ENCODE peak calls at places on chromosomes 1 and 21, in five cellular contexts. R, N, J, G and V are unnamed samples.

GRCh38 chr1:113976609-113977278 is 2.5 kb upstream of the OLFML3 start:
- DNase-seq in J (no peak), R (no peak), N (no peak), G (no peak), V (no peak)

GRCh38 chr1:85330711-85331290 is 54.4 kb upstream of the BCL10 start:
- DNase-seq in G (no peak), J (peak; percentile 22), R (no peak), N (no peak), V (no peak)

GRCh38 chr1:156910309-156910782 is 10.1 kb upstream of the LRRC71 start:
- DNase-seq in N (no peak), G (peak; percentile 47), J (peak; percentile 66), R (no peak), V (peak; percentile 69)

GRCh38 chr1:112267929-112268328 is 128.1 kb upstream of the CTTNBP2NL start:
- DNase-seq in G (peak; percentile 27), R (no peak), N (peak; percentile 61), J (no peak), V (no peak)

GRCh38 chr1:10710489-10710888 is 86.0 kb downstream of the CASZ1 start:
- DNase-seq in N (no peak), G (no peak), J (no peak), R (no peak), V (no peak)

GRCh38 chr21:44423312-44423821 is 31.9 kb upstream of the LRRC3 start:
- DNase-seq in N (no peak), J (no peak), R (peak; percentile 71), G (no peak), V (no peak)

GRCh38 chr1:117342397-117342796 is 24.9 kb upstream of the MAN1A2 start:
- DNase-seq in J (no peak), G (no peak), N (no peak), R (no peak), V (no peak)

GRCh38 chr1:39692152-39693064 is 1.2 kb upstream of the HPCAL4 start:
- DNase-seq in R (no peak), J (no peak), N (no peak), G (no peak), V (no peak)

GRCh38 chr1:215539803-215540575 is 27.1 kb upstream of the KCTD3 start:
- DNase-seq in J (no peak), N (no peak), R (no peak), G (no peak), V (peak; percentile 42)

GRCh38 chr21:39385299-39386145 is 36.6 kb upstream of the HMGN1 start:
- DNase-seq in J (no peak), R (peak; percentile 94), N (peak; percentile 79), G (peak; percentile 90), V (peak; percentile 90)

GRCh38 chr1:110728388-110728787 is 53.6 kb upstream of the KCNA3 start:
- DNase-seq in G (no peak), R (no peak), N (no peak), J (no peak), V (no peak)

GRCh38 chr1:150409504-150410362 is 45.8 kb downstream of the RPRD2 start:
- DNase-seq in R (no peak), G (no peak), J (no peak), N (no peak), V (no peak)

GRCh38 chr1:230682274-230682673 is 31.6 kb downstream of the AGT start:
- DNase-seq in J (no peak), N (no peak), R (no peak), G (no peak), V (no peak)

GRCh38 chr21:46110499-46111192 is 12.7 kb downstream of the COL6A2 start:
- DNase-seq in N (peak; percentile 44), R (no peak), J (no peak), G (peak; percentile 15), V (peak; percentile 12)

GRCh38 chr1:174913225-174913903 is 86.4 kb upstream of the CACYBP start:
- DNase-seq in G (no peak), R (no peak), N (no peak), J (no peak), V (no peak)

GRCh38 chr21:33370292-33370691 is 32.9 kb upstream of the IFNGR2 start:
- DNase-seq in N (no peak), R (no peak), G (no peak), J (no peak), V (no peak)
- H3K9me3 ChIP-seq in N (no peaks in the 10 kb centered on the region), R (peaks cover 33% of the 10 kb centered on the region), G (no peaks in the 10 kb centered on the region), J (peaks cover 26% of the 10 kb centered on the region), V (peaks cover 3% of the 10 kb centered on the region)

GRCh38 chr1:55823521-55824296 is 608.5 kb upstream of the USP24 start:
- DNase-seq in R (no peak), J (no peak), N (no peak), G (no peak), V (no peak)

GRCh38 chr1:55825486-55825885 is 610.3 kb upstream of the USP24 start:
- DNase-seq in G (no peak), N (no peak), J (no peak), R (no peak), V (no peak)

GRCh38 chr1:55827350-55827749 is 612.2 kb upstream of the USP24 start:
- DNase-seq in R (no peak), N (peak; percentile 52), G (peak; percentile 26), J (no peak), V (no peak)

GRCh38 chr1:55828031-55828430 is 612.9 kb upstream of the USP24 start:
- DNase-seq in N (no peak), G (no peak), R (no peak), J (no peak), V (no peak)

DNA sequence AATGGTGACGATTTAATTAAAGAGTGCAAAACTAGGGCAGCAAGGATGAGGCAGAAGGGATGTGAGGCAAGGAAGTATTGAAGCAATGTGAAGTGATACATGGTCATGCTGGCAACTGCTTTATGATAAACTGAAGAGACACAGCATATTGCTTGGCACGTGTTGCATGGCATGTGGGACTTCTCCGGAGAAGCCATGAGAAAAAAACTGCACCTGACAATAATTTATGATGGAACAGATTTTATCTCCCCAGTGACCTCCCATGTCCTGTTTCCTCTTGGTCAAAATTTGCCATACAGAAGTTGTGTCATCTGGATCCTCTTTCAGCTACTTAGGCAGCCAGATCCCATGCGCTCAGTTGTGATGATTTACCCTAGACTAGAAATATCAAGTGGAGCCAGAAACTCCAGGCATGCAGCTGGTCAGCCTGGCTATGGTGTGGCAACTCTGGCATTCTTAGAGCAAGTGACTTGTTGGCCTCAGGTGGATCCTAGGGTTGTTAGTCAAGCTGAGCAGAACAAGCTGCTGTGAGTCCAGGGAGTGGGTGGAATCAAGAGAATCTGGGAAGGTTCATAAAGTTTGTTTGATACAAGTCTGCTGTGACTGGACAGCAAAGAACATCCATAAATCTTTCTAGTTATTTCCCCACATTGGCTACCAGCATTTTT is 611.4 kb upstream of the USP24 start:
- DNase-seq in G (no peak), N (no peak), R (no peak), J (no peak), V (no peak)
- H3K4me3 ChIP-seq in G (no peak overlapping the region), N (no peak overlapping the region), R (no peak overlapping the region), J (no peak overlapping the region), V (no peak overlapping the region)

GRCh38 chr1:223840254-223840653 is 5.5 kb downstream of the TP53BP2 start:
- DNase-seq in R (no peak), G (no peak), J (no peak), N (no peak), V (no peak)

GRCh38 chr1:223843934-223844333 is 1.8 kb downstream of the TP53BP2 start:
- DNase-seq in R (no peak), G (no peak), J (no peak), N (no peak), V (no peak)

GRCh38 chr1:223844521-223844961 is 1.2 kb downstream of the TP53BP2 start:
- DNase-seq in R (no peak), J (peak; percentile 55), N (no peak), G (no peak), V (no peak)

GRCh38 chr1:223844962-223845809 is 561 bp downstream of the TP53BP2 start:
- DNase-seq in N (peak; percentile 66), G (peak; percentile 57), J (peak; percentile 65), R (peak; percentile 80), V (peak; percentile 60)

GRCh38 chr1:223842784-223843183 is 3.0 kb downstream of the TP53BP2 start:
- DNase-seq in G (no peak), R (no peak), J (no peak), N (no peak), V (no peak)
- TF ChIP-seq CTCF in G (no peak), R (no peak), J (no peak), N (no peak), V (no peak)

DNA sequence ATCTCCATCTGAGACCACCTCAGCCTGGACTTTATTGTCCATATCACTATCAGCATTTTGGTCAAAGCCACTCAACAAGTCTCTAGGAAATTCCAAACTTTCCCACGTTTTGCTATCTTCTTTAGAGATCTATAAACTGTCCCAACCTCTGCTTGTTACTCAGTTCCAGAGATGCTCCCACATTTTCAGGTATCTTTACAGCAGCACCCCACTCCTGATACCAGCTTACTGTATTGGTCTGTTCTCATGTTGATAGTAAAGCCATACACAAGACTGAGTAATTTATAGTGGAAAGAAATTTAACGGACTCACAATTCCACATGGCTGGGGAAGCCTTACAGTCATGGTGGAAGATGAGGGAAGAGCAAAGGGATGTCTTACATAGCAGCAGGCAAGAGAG is 465.4 kb upstream of the PBX1 start:
- DNase-seq in G (no peak), R (no peak), N (no peak), J (no peak), V (no peak)
- H3K9me3 ChIP-seq in G (no peaks in the 10 kb centered on the region), R (peaks cover 17% of the 10 kb centered on the region), N (no peaks in the 10 kb centered on the region), J (peaks cover 6% of the 10 kb centered on the region), V (no peaks in the 10 kb centered on the region)

DNA sequence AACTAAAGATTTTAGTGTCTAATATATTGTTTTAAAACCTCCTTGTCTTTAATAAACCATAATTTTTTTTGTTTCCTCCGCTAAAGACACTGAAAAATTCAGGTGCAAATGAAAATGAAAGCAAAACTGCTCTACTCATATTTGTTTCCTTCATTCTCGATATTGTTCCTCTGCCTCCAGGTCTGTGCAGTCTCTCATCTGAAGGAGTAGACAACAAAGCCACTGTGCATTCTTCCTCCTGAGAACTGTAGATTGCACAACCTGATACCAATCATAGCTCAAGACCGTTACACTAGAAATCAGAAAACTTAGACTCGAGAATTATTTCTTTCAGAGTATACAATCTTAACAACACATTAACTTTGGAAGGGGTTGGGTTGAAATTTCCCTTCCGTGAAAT is 373.1 kb upstream of the CXADR start:
- DNase-seq in G (no peak), R (no peak), J (peak; percentile 58), N (no peak), V (no peak)
- H3K4me3 ChIP-seq in G (peak overlapping the region; percentile 30), R (no peak overlapping the region), J (peak overlapping the region; percentile 56), N (peak overlapping the region; percentile 35), V (no peak overlapping the region)

DNA sequence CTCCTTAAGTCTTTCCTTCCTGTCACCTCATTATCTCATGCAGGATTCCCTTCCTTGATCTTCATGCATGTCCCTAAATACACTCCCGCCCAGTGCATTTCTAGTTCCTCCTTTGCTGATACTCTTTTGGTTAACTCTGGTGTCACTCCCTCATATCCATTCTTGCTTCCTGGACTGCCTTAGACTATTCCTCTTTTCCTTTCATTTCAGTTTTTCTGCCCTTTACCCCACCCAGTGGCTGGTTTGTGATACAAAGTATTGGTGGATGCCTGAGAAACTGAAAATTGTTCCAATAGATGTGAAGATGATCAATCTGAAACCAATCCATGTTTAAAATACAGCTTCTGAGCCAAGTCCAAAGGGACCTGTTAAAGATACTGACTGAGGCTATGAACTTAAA is 553.8 kb upstream of the CAMK1G start:
- DNase-seq in G (no peak), J (no peak), N (no peak), R (no peak), V (no peak)
- TF ChIP-seq CTCF in G (no peak), J (no peak), N (no peak), R (no peak), V (peak; percentile 58)

GRCh38 chr1:4298333-4298732 is 356.1 kb upstream of the AJAP1 start:
- DNase-seq in N (no peak), G (no peak), J (no peak), R (no peak), V (no peak)
- H3K9me3 ChIP-seq in N (no peaks in the 10 kb centered on the region), G (no peaks in the 10 kb centered on the region), J (peaks cover 2% of the 10 kb centered on the region), R (no peaks in the 10 kb centered on the region), V (no peaks in the 10 kb centered on the region)